ENCODE peak calls at places on chromosomes 3 and 15, in nine cellular contexts. O, Y, T, U, D, V, Z, L and K are unnamed samples.

GRCh38 chr3:29275309-29275708 is 5.6 kb upstream of the RBMS3 start:
- DNase-seq in O (no peak), Y (peak), T (peak), U (no peak), D (peak), V (peak), Z (no peak), L (no peak), K (no peak)

GRCh38 chr15:38612159-38612863 is 47.7 kb upstream of the RASGRP1 start:
- DNase-seq in O (no peak), Y (no peak), T (no peak), U (no peak), D (no peak), V (no peak), Z (no peak), L (no peak), K (no peak)

GRCh38 chr3:25849101-25849500 is 59.2 kb downstream of the OXSM start:
- DNase-seq in O (no peak), Y (no peak), T (no peak), U (no peak), D (no peak), V (no peak), Z (no peak), L (no peak), K (no peak)

GRCh38 chr3:56370991-56371775 is 97.1 kb downstream of the ERC2 start:
- DNase-seq in O (no peak), Y (no peak), T (no peak), U (no peak), D (no peak), V (no peak), Z (no peak), L (no peak), K (no peak)

GRCh38 chr15:79400650-79401049 is 31.5 kb upstream of the MINAR1 start:
- DNase-seq in O (no peak), Y (no peak), T (no peak), U (no peak), D (no peak), V (no peak), Z (no peak), L (no peak), K (no peak)

GRCh38 chr3:172846706-172847105 is 96.2 kb downstream of the ECT2 start:
- DNase-seq in O (no peak), Y (no peak), T (no peak), U (no peak), D (peak), V (no peak), Z (no peak), L (peak), K (no peak)

GRCh38 chr15:44676676-44677075 is 13.2 kb upstream of the SPG11 start:
- DNase-seq in O (no peak), Y (no peak), T (no peak), U (no peak), D (no peak), V (no peak), Z (no peak), L (no peak), K (no peak)

GRCh38 chr3:21654662-21655061 is 96.3 kb downstream of the ZNF385D start:
- DNase-seq in O (no peak), Y (no peak), T (no peak), U (peak), D (peak), V (peak), Z (no peak), L (no peak), K (peak)

GRCh38 chr3:22089284-22089683 is 338.3 kb upstream of the ZNF385D start:
- DNase-seq in O (no peak), Y (no peak), T (peak), U (peak), D (peak), V (no peak), Z (peak), L (peak), K (no peak)

GRCh38 chr3:188165596-188165995 is 11.6 kb downstream of the LPP start:
- DNase-seq in O (no peak), Y (no peak), T (no peak), U (peak), D (peak), V (no peak), Z (peak), L (no peak), K (no peak)

GRCh38 chr15:78104566-78105500 is 12.5 kb downstream of the SH2D7 start:
- DNase-seq in O (peak), Y (no peak), T (peak), U (no peak), D (no peak), V (no peak), Z (no peak), L (no peak), K (no peak)

GRCh38 chr3:115974940-115975339 is 351.6 kb downstream of the GAP43 start:
- DNase-seq in O (no peak), Y (no peak), T (no peak), U (no peak), D (peak), V (no peak), Z (no peak), L (no peak), K (no peak)

GRCh38 chr3:115980709-115981108 is 357.4 kb downstream of the GAP43 start:
- DNase-seq in O (no peak), Y (no peak), T (no peak), U (no peak), D (no peak), V (no peak), Z (no peak), L (no peak), K (no peak)

GRCh38 chr3:115975353-115975752 is 352.0 kb downstream of the GAP43 start:
- DNase-seq in O (no peak), Y (no peak), T (no peak), U (peak), D (peak), V (peak), Z (peak), L (peak), K (peak)

GRCh38 chr3:115975796-115976195 is 352.5 kb downstream of the GAP43 start:
- DNase-seq in O (no peak), Y (no peak), T (no peak), U (no peak), D (peak), V (no peak), Z (no peak), L (no peak), K (no peak)

DNA sequence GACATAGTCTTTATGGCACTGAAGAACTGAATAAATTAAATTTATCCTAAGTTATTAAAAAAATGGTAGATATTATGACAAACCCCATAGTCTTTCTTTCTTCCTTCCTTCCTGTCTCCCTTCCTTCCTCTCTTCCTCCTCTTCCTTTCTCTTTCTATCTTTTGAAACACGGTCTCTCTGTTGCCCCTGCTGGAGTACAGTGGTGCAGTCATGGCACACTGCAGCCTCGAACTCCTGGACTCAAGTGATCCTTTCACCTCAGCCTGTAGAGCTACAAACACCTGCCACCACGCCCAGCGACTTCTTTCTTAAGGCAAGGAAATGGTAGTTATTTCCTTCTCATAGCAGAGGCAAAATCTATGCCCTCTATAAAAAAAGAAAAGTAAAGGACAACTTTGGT is 354.6 kb downstream of the GAP43 start:
- DNase-seq in O (no peak), Y (no peak), T (no peak), U (no peak), D (no peak), V (no peak), Z (no peak), L (no peak), K (no peak)
- TF ChIP-seq CTCF in O (peak), Y (no peak), T (no peak), U (peak), D (no peak), V (no peak), Z (no peak), L (no peak), K (no peak)

GRCh38 chr15:70100495-70101331 is 3.0 kb upstream of the TLE3 start:
- DNase-seq in O (peak), Y (peak), T (peak), U (peak), D (peak), V (no peak), Z (peak), L (no peak), K (no peak)

GRCh38 chr15:70099966-70100494 is 2.3 kb upstream of the TLE3 start:
- DNase-seq in O (no peak), Y (no peak), T (no peak), U (no peak), D (peak), V (no peak), Z (peak), L (no peak), K (no peak)

GRCh38 chr15:70099167-70099965 is 1.6 kb upstream of the TLE3 start:
- DNase-seq in O (peak), Y (peak), T (peak), U (peak), D (peak), V (peak), Z (peak), L (peak), K (peak)

GRCh38 chr15:70102827-70103226 is 5.1 kb upstream of the TLE3 start:
- DNase-seq in O (no peak), Y (no peak), T (no peak), U (no peak), D (no peak), V (no peak), Z (no peak), L (no peak), K (no peak)

DNA sequence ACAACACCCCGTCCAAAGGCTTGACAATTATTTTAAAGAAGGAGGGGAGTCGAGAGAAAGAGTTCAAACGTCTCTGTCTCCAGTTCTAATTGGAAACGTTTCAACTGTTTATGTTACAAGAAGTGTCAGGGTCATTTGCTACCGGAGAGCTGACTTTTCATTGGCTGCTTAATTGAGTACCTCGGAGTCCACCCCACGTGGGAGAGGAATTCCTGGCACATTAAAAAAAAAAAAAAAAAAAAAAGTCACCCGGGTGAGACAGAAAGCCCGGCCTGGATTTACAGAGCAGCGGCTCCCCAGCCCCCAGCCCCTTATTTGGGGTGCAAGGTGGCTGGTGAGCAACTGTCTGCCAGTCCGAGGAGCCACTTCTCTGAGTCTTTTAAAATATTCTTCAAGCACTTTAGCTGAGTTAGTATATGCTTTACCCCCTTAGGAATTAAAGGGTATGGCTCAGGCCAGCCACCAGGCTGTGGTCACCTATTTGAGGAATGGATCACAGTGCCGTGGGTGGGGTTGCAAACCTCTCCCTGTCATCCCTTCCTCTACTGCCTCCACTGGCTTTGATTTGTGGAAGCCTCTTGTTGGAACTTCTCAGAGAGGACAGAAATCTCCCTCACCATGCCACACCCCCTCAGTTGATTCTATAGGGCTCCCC is 3.9 kb upstream of the TLE3 start:
- DNase-seq in O (no peak), Y (peak), T (peak), U (peak), D (peak), V (peak), Z (peak), L (peak), K (no peak)
- H3K4me3 ChIP-seq in O (peak), Y (no peak), T (peak), U (no peak), D (no peak), V (no peak), Z (no peak), L (no peak), K (no peak)

GRCh38 chr3:72811551-72811950 is 36.7 kb downstream of the SHQ1 start:
- DNase-seq in O (no peak), Y (no peak), T (no peak), U (no peak), D (no peak), V (no peak), Z (no peak), L (no peak), K (no peak)
- TF ChIP-seq CTCF in O (no peak), Y (no peak), T (no peak), U (no peak), D (peak), V (no peak), Z (peak), L (peak), K (no peak)

GRCh38 chr3:170361711-170362110 is 4.2 kb downstream of the SKIL start:
- DNase-seq in O (no peak), Y (no peak), T (no peak), U (no peak), D (no peak), V (no peak), Z (no peak), L (no peak), K (no peak)

GRCh38 chr3:170357920-170358854 is 672 bp downstream of the SKIL start:
- DNase-seq in O (peak), Y (peak), T (peak), U (peak), D (peak), V (peak), Z (peak), L (no peak), K (no peak)

GRCh38 chr3:170360916-170361315 is 3.4 kb downstream of the SKIL start:
- DNase-seq in O (no peak), Y (no peak), T (no peak), U (no peak), D (peak), V (no peak), Z (no peak), L (no peak), K (no peak)

GRCh38 chr3:170359178-170359704 is 1.7 kb downstream of the SKIL start:
- DNase-seq in O (no peak), Y (no peak), T (no peak), U (no peak), D (no peak), V (no peak), Z (no peak), L (no peak), K (no peak)

DNA sequence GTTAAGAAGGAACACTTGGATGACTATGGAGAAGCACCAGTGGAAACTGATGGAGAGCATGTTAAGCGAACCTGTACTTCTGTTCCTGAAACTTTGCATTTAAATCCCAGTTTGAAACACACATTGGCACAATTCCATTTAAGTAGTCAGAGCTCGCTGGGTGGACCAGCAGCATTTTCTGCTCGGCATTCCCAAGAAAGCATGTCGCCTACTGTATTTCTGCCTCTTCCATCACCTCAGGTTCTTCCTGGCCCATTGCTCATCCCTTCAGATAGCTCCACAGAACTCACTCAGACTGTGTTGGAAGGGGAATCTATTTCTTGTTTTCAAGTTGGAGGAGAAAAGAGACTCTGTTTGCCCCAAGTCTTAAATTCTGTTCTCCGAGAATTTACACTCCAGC is 3.0 kb downstream of the SKIL start:
- DNase-seq in O (no peak), Y (no peak), T (no peak), U (no peak), D (peak), V (no peak), Z (no peak), L (no peak), K (no peak)
- H3K4me3 ChIP-seq in O (peak), Y (no peak), T (no peak), U (peak), D (peak), V (no peak), Z (peak), L (peak), K (no peak)

GRCh38 chr15:40105517-40106202 is 3.0 kb downstream of the BMF start:
- DNase-seq in O (no peak), Y (no peak), T (no peak), U (no peak), D (no peak), V (no peak), Z (no peak), L (no peak), K (no peak)

GRCh38 chr15:40104865-40105516 is 3.7 kb downstream of the BMF start:
- DNase-seq in O (peak), Y (peak), T (peak), U (peak), D (peak), V (peak), Z (peak), L (no peak), K (no peak)

GRCh38 chr15:40108061-40108854 is 421 bp downstream of the BMF start:
- DNase-seq in O (peak), Y (peak), T (peak), U (no peak), D (peak), V (peak), Z (peak), L (no peak), K (no peak)

GRCh38 chr15:40104296-40104864 is 4.3 kb downstream of the BMF start:
- DNase-seq in O (no peak), Y (no peak), T (no peak), U (no peak), D (no peak), V (no peak), Z (no peak), L (no peak), K (no peak)

DNA sequence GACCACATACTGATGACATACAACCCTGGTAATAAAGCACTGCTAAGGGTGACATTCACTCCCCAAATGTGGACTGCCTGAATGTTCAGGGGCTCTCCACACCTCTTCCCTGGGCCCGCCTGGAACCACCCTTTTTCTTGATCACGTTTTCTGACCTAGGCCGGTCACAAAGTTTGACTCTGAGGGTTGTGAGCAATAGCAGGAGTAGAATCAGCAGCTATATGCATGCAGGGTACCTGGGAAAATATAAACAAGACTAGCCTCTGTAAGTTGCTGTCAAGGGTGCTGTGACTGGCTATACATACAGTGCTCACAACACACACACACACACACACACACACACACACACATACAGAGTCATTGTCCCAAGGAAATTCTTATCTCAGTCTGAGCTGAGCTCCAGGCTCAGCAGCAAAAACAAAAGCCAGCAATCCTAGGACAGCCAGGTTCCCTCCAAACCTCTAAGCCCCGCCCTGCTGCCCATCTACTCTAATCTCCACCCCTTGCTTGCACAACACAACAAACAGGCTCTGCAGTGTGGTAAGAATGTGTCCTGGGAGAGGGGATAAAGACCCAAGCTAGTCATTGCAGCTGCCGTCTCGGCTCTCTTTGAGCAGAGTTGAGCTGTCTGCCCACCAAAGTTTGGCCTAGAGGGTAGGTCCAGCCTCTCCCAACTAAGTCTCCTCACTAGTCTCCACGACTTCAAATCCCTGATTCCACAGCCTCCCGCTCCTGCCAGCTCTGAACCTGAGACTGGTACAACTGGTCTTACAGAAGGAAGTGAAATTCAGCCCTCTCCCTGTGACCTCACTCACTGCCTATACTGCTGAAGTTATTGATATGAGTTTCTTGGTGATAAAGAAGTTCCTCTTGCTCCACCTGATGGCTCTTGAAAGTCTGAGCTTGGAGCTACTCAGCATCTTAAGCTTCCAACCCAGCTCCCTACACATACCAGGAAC is 2.2 kb downstream of the BMF start:
- DNase-seq in O (peak), Y (no peak), T (peak), U (no peak), D (no peak), V (peak), Z (peak), L (no peak), K (no peak)
- TF ChIP-seq CTCF in O (no peak), Y (no peak), T (peak), U (no peak), D (no peak), V (peak), Z (peak), L (no peak), K (no peak)

GRCh38 chr3:15768421-15769255 is 29.1 kb downstream of the ANKRD28 start:
- DNase-seq in O (peak), Y (no peak), T (no peak), U (peak), D (peak), V (peak), Z (peak), L (peak), K (peak)

GRCh38 chr3:15771444-15771843 is 26.3 kb downstream of the ANKRD28 start:
- DNase-seq in O (no peak), Y (no peak), T (no peak), U (no peak), D (no peak), V (no peak), Z (no peak), L (no peak), K (no peak)

GRCh38 chr3:15766406-15766805 is 31.4 kb downstream of the ANKRD28 start:
- DNase-seq in O (no peak), Y (no peak), T (no peak), U (no peak), D (no peak), V (no peak), Z (no peak), L (no peak), K (no peak)

DNA sequence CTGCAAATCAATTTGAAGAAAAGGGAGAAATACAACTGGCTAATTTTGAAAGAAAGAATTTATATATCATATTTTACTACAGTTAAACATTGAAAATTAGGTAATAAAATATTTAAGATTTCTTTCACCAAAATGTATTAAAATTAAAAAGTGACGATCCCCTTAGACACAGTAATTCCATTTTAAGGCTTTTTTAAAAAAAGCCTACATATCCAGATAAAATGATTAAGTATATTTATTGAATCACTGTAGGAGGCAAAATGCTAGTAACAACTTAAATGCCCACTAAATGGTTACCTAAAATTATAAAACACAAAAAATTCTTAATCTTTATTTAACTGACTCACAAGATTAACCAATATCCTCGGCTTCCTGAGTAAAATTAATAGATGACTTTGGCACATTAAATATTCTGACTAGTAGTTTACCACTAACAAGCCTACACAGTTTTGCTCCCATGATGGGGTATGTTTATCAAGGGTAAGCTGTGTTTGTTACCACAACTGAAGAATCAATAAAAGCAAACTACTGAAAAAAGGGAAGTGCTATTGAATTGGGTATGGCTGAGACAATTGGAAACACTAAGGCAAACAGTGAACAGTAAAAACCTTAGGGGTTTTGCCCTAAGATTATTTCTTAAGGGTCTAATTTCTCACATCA is 28.4 kb downstream of the ANKRD28 start:
- DNase-seq in O (no peak), Y (no peak), T (no peak), U (no peak), D (peak), V (no peak), Z (no peak), L (no peak), K (no peak)
- H3K4me3 ChIP-seq in O (no peak), Y (no peak), T (no peak), U (no peak), D (peak), V (no peak), Z (no peak), L (no peak), K (no peak)